ENCODE peak calls at places on chromosomes 7 and 10, in four cellular contexts. Y, D, T and L are unnamed samples.

GRCh38 chr7:47852330-47853245 is 95.7 kb downstream of the PKD1L1 start:
- DNase-seq in Y (no peak), D (no peak), T (no peak), L (no peak)

GRCh38 chr7:158588085-158588877 is 658 bp upstream of the PTPRN2 start:
- DNase-seq in Y (no peak), D (no peak), T (no peak), L (no peak)

GRCh38 chr10:693506-693905 is 4.0 kb upstream of the DIP2C start:
- DNase-seq in Y (no peak), D (no peak), T (no peak), L (no peak)

GRCh38 chr10:54853883-54854282 is 52.9 kb upstream of the PCDH15 start:
- DNase-seq in Y (no peak), D (no peak), T (no peak), L (no peak)

GRCh38 chr7:28178537-28178936 is 2.1 kb downstream of the JAZF1 start:
- DNase-seq in Y (no peak), D (no peak), T (no peak), L (no peak)

GRCh38 chr7:157138424-157139141 is at the start of gene UBE3C:
- DNase-seq in Y (peak), D (peak), T (peak), L (peak)

GRCh38 chr7:96921231-96921630 is 84.1 kb upstream of the DLX6 start:
- DNase-seq in Y (no peak), D (no peak), T (no peak), L (no peak)

GRCh38 chr7:114082934-114083647 is 164.3 kb upstream of the PPP1R3A start:
- DNase-seq in Y (no peak), D (no peak), T (no peak), L (no peak)

GRCh38 chr7:122027058-122027457 is 117.0 kb downstream of the AASS start:
- DNase-seq in Y (no peak), D (no peak), T (no peak), L (no peak)

GRCh38 chr7:149815661-149816266 is 22.4 kb upstream of the ZNF862 start:
- DNase-seq in Y (no peak), D (no peak), T (no peak), L (no peak)

GRCh38 chr10:104321716-104322415 is 16.4 kb downstream of the ITPRIP start:
- DNase-seq in Y (no peak), D (no peak), T (no peak), L (no peak)

GRCh38 chr7:16345979-16346958 is 75.1 kb downstream of the CRPPA start:
- DNase-seq in Y (no peak), D (peak), T (peak), L (peak)

GRCh38 chr7:71237945-71238344 is 106.0 kb downstream of the GALNT17 start:
- DNase-seq in Y (no peak), D (no peak), T (no peak), L (no peak)

GRCh38 chr7:48087349-48087748 is 1.7 kb upstream of the UPP1 start:
- DNase-seq in Y (no peak), D (no peak), T (no peak), L (no peak)

GRCh38 chr10:21336476-21337170 is 188.9 kb downstream of the SKIDA1 start:
- DNase-seq in Y (peak), D (peak), T (peak), L (no peak)

GRCh38 chr7:5596046-5596895 is 172.6 kb upstream of the TNRC18 start:
- DNase-seq in Y (no peak), D (peak), T (peak), L (peak)

GRCh38 chr10:74957199-74958084 is 131.0 kb downstream of the KAT6B start:
- DNase-seq in Y (no peak), D (no peak), T (no peak), L (no peak)

GRCh38 chr7:28654111-28654510 is 241.8 kb downstream of the CREB5 start:
- DNase-seq in Y (no peak), D (no peak), T (no peak), L (no peak)

GRCh38 chr7:2412587-2413201 is 9.3 kb downstream of the CHST12 start:
- DNase-seq in Y (no peak), D (no peak), T (no peak), L (no peak)

GRCh38 chr10:30058570-30059132 is 735 bp downstream of the JCAD start:
- DNase-seq in Y (no peak), D (no peak), T (no peak), L (no peak)

GRCh38 chr10:57468886-57469432 is 798.7 kb downstream of the IPMK start:
- DNase-seq in Y (no peak), D (no peak), T (no peak), L (no peak)

GRCh38 chr7:127629268-127629854 is 11.4 kb upstream of the PAX4 start:
- DNase-seq in Y (peak), D (peak), T (peak), L (no peak)

GRCh38 chr7:158252837-158253669 is 334.6 kb downstream of the PTPRN2 start:
- DNase-seq in Y (no peak), D (no peak), T (no peak), L (no peak)

GRCh38 chr7:66145404-66145843 is 30.8 kb downstream of the CRCP start:
- DNase-seq in Y (no peak), D (no peak), T (no peak), L (no peak)

GRCh38 chr10:75294518-75294865 is 58.7 kb upstream of the COMTD1 start:
- DNase-seq in Y (no peak), D (no peak), T (no peak), L (no peak)

GRCh38 chr10:33041783-33042437 is 83.9 kb upstream of the ITGB1 start:
- DNase-seq in Y (no peak), D (no peak), T (no peak), L (no peak)

GRCh38 chr10:119700321-119700954 is 25.4 kb upstream of the INPP5F start:
- DNase-seq in Y (no peak), D (no peak), T (no peak), L (no peak)

GRCh38 chr7:155420116-155420515 is 37.8 kb upstream of the EN2 start:
- DNase-seq in Y (no peak), D (no peak), T (no peak), L (no peak)

GRCh38 chr7:35334511-35334910 is 80.6 kb upstream of the TBX20 start:
- DNase-seq in Y (no peak), D (no peak), T (no peak), L (no peak)

DNA sequence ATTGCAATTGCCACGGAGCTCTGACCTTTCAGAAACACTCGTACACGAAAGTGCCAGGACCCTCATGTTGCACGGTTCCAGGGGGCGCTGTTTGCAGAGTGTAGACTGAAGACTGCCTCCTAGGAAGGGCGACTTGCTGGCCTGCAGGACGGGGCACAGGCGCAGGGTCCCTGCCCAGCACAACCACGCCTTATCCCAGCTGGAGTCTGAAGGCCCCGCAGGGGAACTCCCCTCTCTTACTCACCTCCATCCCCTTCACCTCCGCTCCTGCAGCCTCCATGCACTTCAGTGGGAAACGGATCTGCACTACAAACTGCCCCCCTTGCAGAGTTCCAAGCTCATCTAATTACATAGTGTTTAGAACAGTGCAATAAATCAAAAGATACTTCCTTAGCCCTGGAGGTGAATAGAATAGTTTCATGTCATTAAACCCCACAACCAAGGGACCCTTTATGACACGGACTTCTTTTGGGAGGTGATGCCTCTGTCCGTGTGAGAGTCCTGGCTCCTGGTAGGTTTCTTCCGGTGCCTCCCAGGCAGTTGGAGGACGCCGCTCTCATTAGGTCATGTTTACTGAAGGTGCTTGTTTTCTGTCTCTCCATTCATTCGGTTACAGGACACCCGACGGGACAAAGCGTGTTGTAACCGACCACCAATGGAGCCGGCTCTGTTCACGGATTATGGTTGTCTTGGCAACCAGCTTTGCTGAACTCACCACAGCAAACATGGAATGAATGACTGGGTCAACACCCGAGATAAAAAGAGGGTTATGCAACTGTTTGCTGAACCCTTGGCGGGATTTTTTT is 262.2 kb downstream of the BAMBI start:
- DNase-seq in Y (peak), D (peak), T (no peak), L (no peak)
- TF ChIP-seq TCF7L2 in Y (no peak), D (no peak), T (no peak), L (no peak)

GRCh38 chr7:32905175-32905662 is 13.7 kb upstream of the KBTBD2 start:
- DNase-seq in Y (no peak), D (peak), T (peak), L (no peak)
- TF ChIP-seq REST in Y (no peak), D (no peak), T (no peak), L (no peak)

DNA sequence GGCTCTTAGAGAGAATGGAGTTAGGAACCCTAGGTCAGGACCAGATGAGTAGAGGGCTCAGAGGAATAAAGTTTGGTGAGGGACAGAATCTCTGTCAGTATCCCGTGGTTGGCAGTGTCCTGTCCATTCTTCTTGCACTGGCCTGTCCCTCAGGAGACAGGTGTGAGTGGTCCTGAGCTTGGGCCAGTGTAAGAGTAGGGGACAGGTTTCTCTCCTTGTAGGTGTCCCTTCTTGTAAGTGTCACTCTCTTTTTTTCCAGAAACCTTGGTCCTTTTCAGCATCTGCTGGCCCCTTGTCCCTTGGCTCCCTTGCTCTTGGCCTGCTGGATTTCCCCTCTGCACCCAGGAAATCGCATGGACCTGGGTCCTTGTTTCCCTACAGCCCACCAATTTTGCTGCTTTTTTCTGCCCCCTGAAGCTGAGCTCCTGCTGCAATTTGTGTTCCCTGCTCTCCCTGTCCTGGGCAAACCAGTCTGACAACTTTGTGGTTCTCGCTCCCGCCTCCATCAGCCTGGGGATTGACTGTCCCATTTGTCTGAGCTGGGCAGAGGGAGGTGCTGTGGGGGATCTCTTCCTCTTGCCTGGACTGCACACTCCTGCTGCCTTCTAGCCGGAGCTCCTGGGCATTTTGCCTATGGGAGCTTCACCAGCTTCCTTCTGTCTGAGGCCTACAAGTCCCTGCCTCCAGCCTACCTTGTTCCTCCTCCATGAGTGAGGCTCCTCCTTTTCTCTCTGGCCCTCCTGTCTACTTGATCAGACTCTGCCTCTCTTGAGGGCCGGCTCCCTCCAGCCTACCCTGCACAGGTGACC is 6.5 kb downstream of the TSPAN14 start:
- DNase-seq in Y (peak), D (peak), T (peak), L (no peak)
- TF ChIP-seq TCF7L2 in Y (no peak), D (no peak), T (no peak), L (no peak)

GRCh38 chr7:91266067-91266930 is 2.1 kb downstream of the FZD1 start:
- DNase-seq in Y (no peak), D (no peak), T (no peak), L (no peak)
- TF ChIP-seq REST in Y (no peak), D (no peak), T (no peak), L (no peak)

GRCh38 chr10:31536297-31536696 is 217.3 kb downstream of the ZEB1 start:
- DNase-seq in Y (no peak), D (no peak), T (no peak), L (no peak)
- TF ChIP-seq TCF7L2 in Y (no peak), D (no peak), T (no peak), L (no peak)

GRCh38 chr10:122879339-122880273 is at the start of gene FAM24B:
- DNase-seq in Y (peak), D (peak), T (peak), L (peak)
- TF ChIP-seq REST in Y (no peak), D (no peak), T (no peak), L (peak)

DNA sequence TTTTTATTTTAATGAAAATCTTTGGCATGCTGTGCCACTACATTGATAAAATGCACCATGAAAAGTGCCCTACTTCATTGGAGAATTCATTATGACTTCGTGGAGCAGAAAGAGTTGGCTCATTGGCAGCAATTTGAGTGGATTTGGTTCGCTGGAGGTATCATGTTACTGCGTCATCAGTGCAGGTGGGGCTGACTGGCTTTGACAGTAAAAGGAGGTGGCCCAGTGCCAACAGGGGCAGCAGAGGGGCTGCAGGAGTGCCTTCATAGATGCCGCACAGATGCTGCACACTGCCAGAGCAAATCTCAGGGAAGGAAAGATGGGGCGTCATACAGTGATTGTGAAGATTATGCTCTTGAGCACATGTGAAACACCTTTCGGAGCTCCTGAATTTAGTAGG is 22.2 kb downstream of the FZD1 start:
- DNase-seq in Y (no peak), D (peak), T (no peak), L (no peak)
- TF ChIP-seq TCF7L2 in Y (no peak), D (no peak), T (no peak), L (no peak)

DNA sequence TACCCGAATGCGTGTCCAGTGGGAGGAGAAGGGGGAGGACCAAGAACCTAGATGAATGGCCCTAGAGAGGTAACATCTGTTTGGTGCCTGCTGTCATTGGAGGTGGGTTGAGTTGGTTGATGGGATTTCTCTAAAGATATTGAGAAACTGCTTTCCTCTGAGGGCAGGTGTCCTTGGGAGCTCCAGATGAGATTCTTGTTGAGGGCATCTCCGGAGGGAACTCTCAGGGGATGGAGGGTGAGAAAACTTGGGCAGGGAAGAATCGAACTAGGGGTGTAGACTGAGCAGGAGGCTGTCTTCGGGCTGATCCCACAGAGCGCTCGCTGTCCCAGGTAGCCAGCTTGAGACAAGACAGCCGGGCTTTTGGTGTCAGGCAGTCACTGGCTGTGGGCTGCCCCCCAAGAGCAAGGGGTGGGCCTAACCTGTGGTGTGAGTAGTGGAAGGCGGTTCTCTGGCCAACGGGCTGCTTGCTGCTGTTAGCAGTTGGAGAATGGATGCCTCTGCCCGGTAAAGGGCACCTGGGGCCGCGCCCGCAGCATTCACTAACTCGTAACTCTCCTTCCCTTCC is 3.7 kb downstream of the IRF5 start:
- DNase-seq in Y (no peak), D (no peak), T (no peak), L (no peak)
- TF ChIP-seq REST in Y (no peak), D (no peak), T (no peak), L (no peak)

DNA sequence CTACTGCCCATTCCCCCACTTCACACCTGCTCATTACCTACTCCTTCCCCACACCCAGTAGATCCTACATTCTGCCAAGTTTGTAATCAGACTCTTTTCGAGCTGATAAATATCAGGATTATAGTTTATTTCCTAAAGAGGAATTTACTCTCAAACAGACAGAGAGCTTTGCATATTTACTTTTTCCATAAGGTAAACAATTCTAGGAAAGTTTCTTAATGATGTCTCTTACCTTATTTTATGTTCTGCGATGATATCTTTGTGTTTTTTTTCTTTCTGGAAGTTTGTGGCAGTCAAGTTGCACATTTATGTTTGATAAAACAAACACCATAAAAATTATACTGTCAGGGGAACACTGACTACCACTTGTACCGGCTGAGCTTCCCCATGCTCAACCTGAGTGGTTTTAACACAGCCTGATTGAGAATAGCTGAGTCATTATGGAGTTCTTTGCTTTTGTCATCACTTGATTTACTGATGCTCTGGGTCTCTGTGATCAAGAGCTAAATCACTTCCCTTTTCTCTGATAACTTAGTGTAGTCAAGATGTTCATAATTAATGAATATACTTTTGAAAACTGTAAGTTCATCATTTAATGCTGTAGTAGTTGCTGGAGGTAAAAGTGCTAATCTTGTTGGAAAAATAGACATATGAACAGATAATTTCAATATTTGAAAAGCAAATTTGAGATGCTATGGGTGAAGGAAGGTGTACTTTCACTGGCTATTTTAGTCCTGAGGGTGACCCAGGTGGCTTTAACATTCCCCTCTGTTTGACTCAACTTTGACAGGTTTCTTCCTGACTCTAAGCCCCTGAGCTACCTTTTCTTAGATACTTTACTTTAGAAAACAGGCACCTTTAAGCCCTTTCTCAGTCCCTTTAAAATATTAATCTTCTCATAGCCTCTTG is 1034.5 kb upstream of the LRRTM3 start:
- DNase-seq in Y (no peak), D (no peak), T (no peak), L (no peak)
- TF ChIP-seq TCF7L2 in Y (no peak), D (no peak), T (no peak), L (peak)